ENCODE peak calls at places on chromosome X, in seven cellular contexts. L is iPS-NIHi11; V is lower leg skin; P is NCI-H524; M is G401; A is NCI-H1417; R is stimulated activated CD8-positive, alpha-beta memory T cell treated with anti-CD3 and anti-CD28 coated beads, Interleukin-7, amount 100 ng/mL, for 1 hour. U is an unnamed sample.

GRCh38 chrX:39950035-39950688 is 147.6 kb downstream of the BCOR start:
- DNase-seq in L (no peak), R (no peak), A (no peak), M (no peak), V (no peak), P (no peak), U (no peak)

GRCh38 chrX:11190745-11191510 is 79.8 kb downstream of the HCCS start:
- DNase-seq in V (no peak), P (no peak), M (no peak), A (peak; percentile 93), L (no peak), R (no peak), U (no peak)

GRCh38 chrX:9912341-9912740 is 54.8 kb upstream of the CLDN34 start:
- DNase-seq in A (peak; percentile 47), M (peak; percentile 3), R (no peak), L (peak; percentile 27), V (no peak), P (peak; percentile 80), U (peak; percentile 17)

GRCh38 chrX:41522681-41523080 is 75.5 kb downstream of the NYX start:
- DNase-seq in M (no peak), V (no peak), R (no peak), L (no peak), P (no peak), A (no peak), U (no peak)

GRCh38 chrX:141917801-141918200 is 14.1 kb downstream of the MAGEC1 start:
- DNase-seq in M (no peak), L (no peak), V (no peak), P (no peak), R (no peak), A (no peak), U (no peak)

GRCh38 chrX:69988955-69989394 is 60.8 kb downstream of the AWAT2 start:
- DNase-seq in R (no peak), M (no peak), P (peak; percentile 3), L (no peak), A (no peak), V (no peak), U (no peak)

GRCh38 chrX:154411322-154411980 is at the start of gene TAFAZZIN:
- DNase-seq in V (peak; percentile 92), R (no peak), L (peak; percentile 83), M (peak; percentile 61), P (peak; percentile 61), A (peak; percentile 71), U (peak; percentile 20)

GRCh38 chrX:52576946-52577345 is 60.1 kb upstream of the XAGE1B start:
- DNase-seq in R (no peak), V (no peak), P (no peak), L (peak; percentile 14), A (no peak), M (no peak), U (no peak)

GRCh38 chrX:2677764-2678163 is 13.3 kb upstream of the CD99 start:
- DNase-seq in V (peak; percentile 94), A (no peak), P (no peak), L (peak; percentile 28), M (peak; percentile 29), R (no peak), U (no peak)

GRCh38 chrX:84188320-84188834 is 378 bp upstream of the RPS6KA6 start:
- DNase-seq in L (peak; percentile 43), P (peak; percentile 89), R (no peak), M (peak; percentile 75), A (peak; percentile 86), V (peak; percentile 85), U (peak; percentile 77)